ENCODE peak calls at places on chromosomes 1 and 21, in five cellular contexts. G is SW 1271, M is T follicular helper cell, O is osteocyte, A is GOT3. V is an unnamed sample.

GRCh38 chr1:85220756-85221166 is 19.9 kb upstream of the SYDE2 start:
- DNase-seq in G (no peak), M (no peak), O (no peak), A (no peak), V (no peak)

GRCh38 chr1:86640161-86640560 is 64.2 kb upstream of the SH3GLB1 start:
- DNase-seq in G (no peak), M (no peak), O (no peak), A (no peak), V (no peak)

GRCh38 chr1:207024202-207025143 is 8.1 kb downstream of the C1orf116 start:
- DNase-seq in G (no peak), M (no peak), O (no peak), A (no peak), V (peak)

GRCh38 chr1:243977104-243977503 is 74.0 kb upstream of the ZBTB18 start:
- DNase-seq in G (no peak), M (no peak), O (no peak), A (no peak), V (no peak)

GRCh38 chr1:12462586-12462985 is 155.4 kb downstream of the DHRS3 start:
- DNase-seq in G (no peak), M (no peak), O (no peak), A (no peak), V (no peak)

GRCh38 chr21:27648560-27648959 is 681.7 kb upstream of the ADAMTS5 start:
- DNase-seq in G (no peak), M (no peak), O (no peak), A (no peak), V (no peak)

GRCh38 chr1:63276625-63277024 is 45.7 kb upstream of the FOXD3 start:
- DNase-seq in G (no peak), M (no peak), O (no peak), A (no peak), V (no peak)

GRCh38 chr1:96253281-96254035 is 468.1 kb upstream of the PTBP2 start:
- DNase-seq in G (no peak), M (no peak), O (no peak), A (no peak), V (no peak)

GRCh38 chr1:177069489-177069888 is 95.0 kb downstream of the ASTN1 start:
- DNase-seq in G (no peak), M (no peak), O (no peak), A (no peak), V (no peak)

GRCh38 chr1:68230901-68231626 is 1.3 kb downstream of the WLS start:
- DNase-seq in G (no peak), M (no peak), O (no peak), A (no peak), V (no peak)

GRCh38 chr1:48616710-48617109 is 144.7 kb upstream of the SPATA6 start:
- DNase-seq in G (no peak), M (no peak), O (no peak), A (no peak), V (no peak)

GRCh38 chr21:35168702-35169101 is 119.6 kb upstream of the RUNX1 start:
- DNase-seq in G (no peak), M (no peak), O (no peak), A (no peak), V (no peak)

GRCh38 chr1:76494807-76495206 is 372.5 kb upstream of the ST6GALNAC5 start:
- DNase-seq in G (no peak), M (no peak), O (no peak), A (no peak), V (peak)

GRCh38 chr1:25082216-25082899 is 149.9 kb downstream of the SYF2 start:
- DNase-seq in G (no peak), M (no peak), O (no peak), A (no peak), V (no peak)